ENCODE peak calls at places on chromosome 18, in five cellular contexts. H is fibroblast of pulmonary artery; X is stimulated activated CD8-positive, alpha-beta memory T cell treated with anti-CD3 and anti-CD28 coated beads, Interleukin-2, amount 100 ng/mL, for 48 hours; C is T-cell; W is GM12891. B is an unnamed sample.

GRCh38 chr18:64294967-64295366 is 146.1 kb upstream of the LINC00305 start:
- DNase-seq in H (no peak), X (no peak), C (no peak), W (no peak), B (no peak)

GRCh38 chr18:79624356-79624961 is 55.1 kb upstream of the CTDP1 start:
- DNase-seq in H (no peak), X (no peak), C (no peak), W (no peak), B (no peak)

GRCh38 chr18:63207154-63207790 is 112.3 kb downstream of the BCL2 start:
- DNase-seq in H (no peak), X (no peak), C (no peak), W (no peak), B (no peak)

GRCh38 chr18:2854871-2855270 is 8.1 kb downstream of the EMILIN2 start:
- DNase-seq in H (peak), X (no peak), C (no peak), W (no peak), B (no peak)

GRCh38 chr18:66792466-66792865 is 188.6 kb upstream of the CDH19 start:
- DNase-seq in H (peak), X (no peak), C (no peak), W (no peak), B (no peak)

GRCh38 chr18:76565238-76566173 is 70.5 kb upstream of the ZNF516 start:
- DNase-seq in H (peak), X (no peak), C (no peak), W (no peak), B (no peak)

GRCh38 chr18:47077111-47077510 is 41.7 kb upstream of the ELOA2 start:
- DNase-seq in H (no peak), X (no peak), C (no peak), W (no peak), B (no peak)

GRCh38 chr18:23186781-23187180 is 51.5 kb downstream of the CABLES1 start:
- DNase-seq in H (no peak), X (no peak), C (no peak), W (no peak), B (no peak)

GRCh38 chr18:25876334-25876979 is 214.0 kb downstream of the SS18 start:
- DNase-seq in H (no peak), X (no peak), C (no peak), W (no peak), B (no peak)

GRCh38 chr18:24656044-24656443 is 195.6 kb downstream of the HRH4 start:
- DNase-seq in H (no peak), X (no peak), C (no peak), W (no peak), B (no peak)

GRCh38 chr18:23635283-23636040 is 27.2 kb downstream of the ANKRD29 start:
- DNase-seq in H (no peak), X (no peak), C (no peak), W (no peak), B (no peak)

GRCh38 chr18:2978626-2979025 is 34.3 kb downstream of the LPIN2 start:
- DNase-seq in H (peak), X (no peak), C (no peak), W (no peak), B (no peak)

GRCh38 chr18:31687529-31687928 is 3.1 kb upstream of the B4GALT6 start:
- DNase-seq in H (no peak), X (no peak), C (no peak), W (no peak), B (no peak)

GRCh38 chr18:79657342-79657996 is 22.1 kb upstream of the CTDP1 start:
- DNase-seq in H (no peak), X (no peak), C (no peak), W (no peak), B (no peak)

GRCh38 chr18:43265465-43265864 is 11.8 kb downstream of the SYT4 start:
- DNase-seq in H (no peak), X (no peak), C (no peak), W (no peak), B (no peak)

GRCh38 chr18:68979737-68980136 is 181.9 kb downstream of the CCDC102B start:
- DNase-seq in H (no peak), X (no peak), C (no peak), W (no peak), B (no peak)

GRCh38 chr18:46437019-46437418 is 220.0 kb downstream of the LOXHD1 start:
- DNase-seq in H (no peak), X (no peak), C (no peak), W (no peak), B (no peak)

GRCh38 chr18:9810994-9811393 is 74.8 kb upstream of the TXNDC2 start:
- DNase-seq in H (no peak), X (no peak), C (no peak), W (no peak), B (no peak)

GRCh38 chr18:50441518-50441917 is 66.7 kb downstream of the SKA1 start:
- DNase-seq in H (peak), X (no peak), C (no peak), W (no peak), B (no peak)

GRCh38 chr18:41617592-41617991 is 337.4 kb upstream of the PIK3C3 start:
- DNase-seq in H (no peak), X (no peak), C (no peak), W (no peak), B (no peak)

GRCh38 chr18:62788111-62788510 is 72.8 kb downstream of the PHLPP1 start:
- DNase-seq in H (no peak), X (no peak), C (no peak), W (no peak), B (no peak)

GRCh38 chr18:4260107-4260506 is 195.0 kb downstream of the DLGAP1 start:
- DNase-seq in H (no peak), X (no peak), C (no peak), W (no peak), B (no peak)

GRCh38 chr18:70366174-70366573 is 77.3 kb downstream of the SOCS6 start:
- DNase-seq in H (no peak), X (no peak), C (no peak), W (no peak), B (no peak)

GRCh38 chr18:26443853-26444252 is 104.5 kb downstream of the KCTD1 start:
- DNase-seq in H (no peak), X (no peak), C (no peak), W (no peak), B (no peak)

GRCh38 chr18:23936371-23936958 is 78.1 kb upstream of the TTC39C start:
- DNase-seq in H (no peak), X (no peak), C (no peak), W (no peak), B (no peak)

GRCh38 chr18:13222371-13223281 is 4.1 kb downstream of the LDLRAD4 start:
- DNase-seq in H (peak), X (no peak), C (no peak), W (no peak), B (peak)

GRCh38 chr18:76495435-76496199 is 575 bp upstream of the ZNF516 start:
- DNase-seq in H (peak), X (no peak), C (peak), W (no peak), B (no peak)

GRCh38 chr18:64668563-64668962 is 519.7 kb upstream of the LINC00305 start:
- DNase-seq in H (no peak), X (no peak), C (no peak), W (no peak), B (no peak)

GRCh38 chr18:10122116-10122515 is 208.3 kb downstream of the VAPA start:
- DNase-seq in H (peak), X (no peak), C (no peak), W (no peak), B (no peak)